ENCODE peak calls at places on chromosomes 5 and 9, in four cellular contexts. One of them, this sample, is unnamed.

GRCh38 chr5:65185468-65185867 is 296.3 kb downstream of the ADAMTS6 start:
- DNase-seq in GM03348: no peak
- DNase-seq in psoas muscle: no peak
- DNase-seq in KG1: no peak
- DNase-seq in this sample: no peak

GRCh38 chr9:14004110-14004509 is 309.8 kb downstream of the NFIB start:
- DNase-seq in psoas muscle: no peak
- DNase-seq in KG1: no peak
- DNase-seq in GM03348: no peak
- DNase-seq in this sample: no peak

GRCh38 chr9:81462759-81463158 is 226.6 kb downstream of the TLE1 start:
- DNase-seq in GM03348: peak
- DNase-seq in psoas muscle: no peak
- DNase-seq in KG1: no peak
- DNase-seq in this sample: no peak

GRCh38 chr9:12965303-12965702 is 190.5 kb downstream of the LURAP1L start:
- DNase-seq in psoas muscle: no peak
- DNase-seq in KG1: no peak
- DNase-seq in GM03348: no peak
- DNase-seq in this sample: no peak

GRCh38 chr5:33936381-33937016 is at the start of gene RXFP3:
- DNase-seq in GM03348: peak
- DNase-seq in psoas muscle: no peak
- DNase-seq in KG1: no peak
- DNase-seq in this sample: no peak

GRCh38 chr9:31137151-31137849 is 1247.1 kb upstream of the ACO1 start:
- DNase-seq in KG1: no peak
- DNase-seq in psoas muscle: no peak
- DNase-seq in GM03348: peak
- DNase-seq in this sample: no peak

GRCh38 chr5:178284095-178284675 is 51.6 kb upstream of the PHYKPL start:
- DNase-seq in GM03348: no peak
- DNase-seq in KG1: peak
- DNase-seq in psoas muscle: no peak
- DNase-seq in this sample: no peak

GRCh38 chr5:171858303-171858702 is 72.7 kb downstream of the SMIM23 start:
- DNase-seq in psoas muscle: no peak
- DNase-seq in KG1: peak
- DNase-seq in GM03348: no peak
- DNase-seq in this sample: no peak

GRCh38 chr5:52657231-52657645 is 130.5 kb upstream of the ITGA1 start:
- DNase-seq in psoas muscle: no peak
- DNase-seq in KG1: no peak
- DNase-seq in GM03348: peak
- DNase-seq in this sample: no peak

GRCh38 chr9:69115621-69116020 is 58.5 kb upstream of the TJP2 start:
- DNase-seq in GM03348: peak
- DNase-seq in psoas muscle: no peak
- DNase-seq in KG1: no peak
- DNase-seq in this sample: no peak

GRCh38 chr5:65299841-65300240 is 181.9 kb downstream of the ADAMTS6 start:
- DNase-seq in psoas muscle: no peak
- DNase-seq in KG1: no peak
- DNase-seq in GM03348: no peak
- DNase-seq in this sample: no peak

GRCh38 chr9:36991516-36992134 is 42.4 kb downstream of the PAX5 start:
- DNase-seq in KG1: no peak
- DNase-seq in GM03348: no peak
- DNase-seq in psoas muscle: no peak
- DNase-seq in this sample: no peak

GRCh38 chr5:154603978-154604679 is 126.1 kb upstream of the HAND1 start:
- DNase-seq in GM03348: peak
- DNase-seq in KG1: no peak
- DNase-seq in psoas muscle: no peak
- DNase-seq in this sample: no peak

GRCh38 chr5:85320495-85320894 is 935.8 kb upstream of the EDIL3 start:
- DNase-seq in psoas muscle: no peak
- DNase-seq in GM03348: no peak
- DNase-seq in KG1: no peak
- DNase-seq in this sample: no peak

GRCh38 chr5:103041071-103041676 is 78.8 kb downstream of the GIN1 start:
- DNase-seq in psoas muscle: no peak
- DNase-seq in KG1: peak
- DNase-seq in GM03348: peak
- DNase-seq in this sample: no peak